ENCODE peak calls at places on chromosome 2, in five cellular contexts. X, Z, I, L and J are unnamed samples.

GRCh38 chr2:186433040-186433439 is 53.0 kb upstream of the ZC3H15 start:
- DNase-seq in X (no peak), Z (no peak), I (no peak), L (no peak), J (no peak)

GRCh38 chr2:34229998-34230397 is 630.9 kb upstream of the FAM98A start:
- DNase-seq in X (peak; percentile 2), Z (no peak), I (no peak), L (no peak), J (no peak)

GRCh38 chr2:107777962-107778361 is 48.7 kb upstream of the RGPD4 start:
- DNase-seq in X (no peak), Z (no peak), I (no peak), L (no peak), J (no peak)

GRCh38 chr2:106771811-106772210 is 114.2 kb downstream of the ST6GAL2 start:
- DNase-seq in X (no peak), Z (no peak), I (no peak), L (no peak), J (no peak)

GRCh38 chr2:209663149-209663548 is 108.5 kb upstream of the UNC80 start:
- DNase-seq in X (peak; percentile 62), Z (no peak), I (peak; percentile 53), L (no peak), J (peak; percentile 46)

GRCh38 chr2:87401726-87402345 is 346.1 kb upstream of the PLGLB2 start:
- DNase-seq in X (no peak), Z (no peak), I (no peak), L (no peak), J (no peak)

GRCh38 chr2:43402002-43402401 is 175.6 kb upstream of the ZFP36L2 start:
- DNase-seq in X (no peak), Z (no peak), I (no peak), L (no peak), J (no peak)

GRCh38 chr2:151198646-151199045 is 63.0 kb downstream of the RBM43 start:
- DNase-seq in X (no peak), Z (no peak), I (no peak), L (no peak), J (no peak)

GRCh38 chr2:41488854-41489253 is 559.0 kb upstream of the PKDCC start:
- DNase-seq in X (no peak), Z (no peak), I (no peak), L (no peak), J (no peak)

GRCh38 chr2:12556762-12557161 is 160.0 kb upstream of the TRIB2 start:
- DNase-seq in X (peak; percentile 90), Z (no peak), I (no peak), L (no peak), J (peak; percentile 70)

GRCh38 chr2:174629514-174629913 is 31.9 kb upstream of the WIPF1 start:
- DNase-seq in X (no peak), Z (no peak), I (no peak), L (no peak), J (no peak)

GRCh38 chr2:34991508-34992274 is 1363.9 kb upstream of the CRIM1 start:
- DNase-seq in X (no peak), Z (no peak), I (no peak), L (no peak), J (no peak)

GRCh38 chr2:43049836-43050796 is 176.3 kb downstream of the ZFP36L2 start:
- DNase-seq in X (no peak), Z (no peak), I (no peak), L (no peak), J (no peak)

GRCh38 chr2:95305341-95306058 is 8.4 kb downstream of the KCNIP3 start:
- DNase-seq in X (peak; percentile 56), Z (no peak), I (no peak), L (no peak), J (no peak)